ENCODE peak calls at places on chromosome 1, in seven cellular contexts. H, X, U, O, C, F and I are unnamed samples.

GRCh38 chr1:85314726-85315125 is 38.3 kb upstream of the BCL10 start:
- DNase-seq in H (no peak), X (no peak), U (no peak), O (no peak), C (no peak), F (no peak), I (no peak)

GRCh38 chr1:162832470-162832869 is 28.5 kb downstream of the CCDC190 start:
- DNase-seq in H (no peak), X (no peak), U (no peak), O (no peak), C (no peak), F (no peak), I (no peak)

GRCh38 chr1:30149226-30149625 is 574.2 kb downstream of the MATN1 start:
- DNase-seq in H (no peak), X (no peak), U (no peak), O (no peak), C (no peak), F (no peak), I (no peak)

GRCh38 chr1:221716713-221717490 is 25.0 kb downstream of the DUSP10 start:
- DNase-seq in H (no peak), X (no peak), U (no peak), O (no peak), C (no peak), F (no peak), I (no peak)

GRCh38 chr1:182428043-182428442 is 21.9 kb upstream of the RGSL1 start:
- DNase-seq in H (no peak), X (no peak), U (no peak), O (no peak), C (no peak), F (no peak), I (no peak)

GRCh38 chr1:19210772-19211549 is 895 bp upstream of the UBR4 start:
- DNase-seq in H (no peak), X (no peak), U (no peak), O (no peak), C (no peak), F (no peak), I (peak; percentile 10)

GRCh38 chr1:45246760-45247159 is 40.4 kb upstream of the ZSWIM5 start:
- DNase-seq in H (peak; percentile 10), X (no peak), U (no peak), O (no peak), C (no peak), F (no peak), I (no peak)

GRCh38 chr1:19524791-19525190 is 39.5 kb upstream of the CAPZB start:
- DNase-seq in H (no peak), X (no peak), U (no peak), O (no peak), C (no peak), F (no peak), I (no peak)

GRCh38 chr1:66571789-66572188 is 37.8 kb downstream of the SGIP1 start:
- DNase-seq in H (no peak), X (no peak), U (no peak), O (no peak), C (no peak), F (no peak), I (no peak)

GRCh38 chr1:176183618-176184017 is 23.5 kb downstream of the COP1 start:
- DNase-seq in H (no peak), X (no peak), U (no peak), O (no peak), C (no peak), F (no peak), I (no peak)

GRCh38 chr1:26387447-26387846 is 14.9 kb upstream of the ZNF683 start:
- DNase-seq in H (no peak), X (no peak), U (no peak), O (no peak), C (no peak), F (no peak), I (no peak)

GRCh38 chr1:67850611-67851075 is 17.4 kb upstream of the GNG12 start:
- DNase-seq in H (peak; percentile 27), X (peak; percentile 83), U (no peak), O (no peak), C (peak; percentile 48), F (no peak), I (peak; percentile 75)

GRCh38 chr1:220272047-220272840 is at the start of gene RAB3GAP2:
- DNase-seq in H (peak; percentile 98), X (peak; percentile 97), U (peak; percentile 99), O (peak; percentile 89), C (peak; percentile 97), F (peak; percentile 92), I (peak; percentile 96)

GRCh38 chr1:186595969-186596368 is 84.3 kb downstream of the PTGS2 start:
- DNase-seq in H (no peak), X (no peak), U (no peak), O (no peak), C (no peak), F (no peak), I (no peak)

GRCh38 chr1:66532798-66533783 is 862 bp upstream of the SGIP1 start:
- DNase-seq in H (no peak), X (peak; percentile 44), U (peak; percentile 9), O (peak; percentile 24), C (no peak), F (peak; percentile 72), I (no peak)

GRCh38 chr1:178628637-178629548 is 96.2 kb upstream of the RALGPS2 start:
- DNase-seq in H (peak; percentile 45), X (no peak), U (no peak), O (no peak), C (no peak), F (no peak), I (no peak)

GRCh38 chr1:79633456-79633855 is 626.9 kb upstream of the ADGRL4 start:
- DNase-seq in H (no peak), X (no peak), U (no peak), O (no peak), C (no peak), F (no peak), I (no peak)

GRCh38 chr1:81551942-81552341 is 248.8 kb upstream of the ADGRL2 start:
- DNase-seq in H (no peak), X (no peak), U (no peak), O (no peak), C (no peak), F (no peak), I (no peak)

GRCh38 chr1:75100481-75101092 is 33.6 kb upstream of the LHX8 start:
- DNase-seq in H (no peak), X (no peak), U (no peak), O (no peak), C (no peak), F (no peak), I (no peak)

GRCh38 chr1:95657248-95657647 is 423.2 kb downstream of the RWDD3 start:
- DNase-seq in H (no peak), X (no peak), U (no peak), O (no peak), C (no peak), F (no peak), I (no peak)

GRCh38 chr1:234701737-234702341 is 91.9 kb upstream of the IRF2BP2 start:
- DNase-seq in H (no peak), X (no peak), U (no peak), O (no peak), C (no peak), F (no peak), I (peak; percentile 16)

GRCh38 chr1:20439282-20439681 is 46.7 kb downstream of the CAMK2N1 start:
- DNase-seq in H (no peak), X (no peak), U (no peak), O (no peak), C (no peak), F (no peak), I (no peak)

GRCh38 chr1:54052470-54052933 is 502 bp downstream of the TMEM59 start:
- DNase-seq in H (peak; percentile 42), X (no peak), U (peak; percentile 52), O (peak; percentile 47), C (peak; percentile 56), F (no peak), I (peak; percentile 36)

GRCh38 chr1:14844359-14844758 is 245.9 kb downstream of the KAZN start:
- DNase-seq in H (no peak), X (no peak), U (no peak), O (no peak), C (no peak), F (no peak), I (no peak)

GRCh38 chr1:20974069-20974468 is 187.0 kb upstream of the HP1BP3 start:
- DNase-seq in H (no peak), X (no peak), U (no peak), O (no peak), C (no peak), F (no peak), I (no peak)

GRCh38 chr1:87174726-87175237 is 153.9 kb upstream of the LMO4 start:
- DNase-seq in H (no peak), X (no peak), U (no peak), O (no peak), C (no peak), F (peak; percentile 28), I (no peak)

GRCh38 chr1:168092566-168093355 is 44.0 kb downstream of the GPR161 start:
- DNase-seq in H (peak; percentile 33), X (no peak), U (no peak), O (no peak), C (no peak), F (no peak), I (no peak)

GRCh38 chr1:171739646-171740045 is 2.2 kb downstream of the VAMP4 start:
- DNase-seq in H (no peak), X (no peak), U (no peak), O (no peak), C (no peak), F (no peak), I (no peak)